ENCODE peak calls at places on chromosomes 4 and X, in nine cellular contexts. One of them, this sample, is unnamed.

GRCh38 chrX:45986971-45987370 is 558.2 kb downstream of the ZNF674 start:
- DNase-seq in spleen: no peak
- DNase-seq in uterus: no peak
- DNase-seq in GM12878: no peak
- DNase-seq in stomach: no peak
- DNase-seq in NB4: no peak
- DNase-seq in GM12891: no peak
- DNase-seq in upper lobe of left lung: no peak
- DNase-seq in H54: peak
- DNase-seq in this sample: no peak

GRCh38 chr4:58871509-58871908 is 1761.3 kb upstream of the IGFBP7 start:
- DNase-seq in spleen: no peak
- DNase-seq in uterus: no peak
- DNase-seq in GM12878: no peak
- DNase-seq in stomach: no peak
- DNase-seq in NB4: no peak
- DNase-seq in GM12891: no peak
- DNase-seq in upper lobe of left lung: no peak
- DNase-seq in H54: no peak
- DNase-seq in this sample: no peak

GRCh38 chrX:39399387-39399786 is 598.1 kb downstream of the MID1IP1 start:
- DNase-seq in spleen: no peak
- DNase-seq in uterus: no peak
- DNase-seq in GM12878: no peak
- DNase-seq in stomach: no peak
- DNase-seq in NB4: no peak
- DNase-seq in GM12891: no peak
- DNase-seq in upper lobe of left lung: no peak
- DNase-seq in H54: no peak
- DNase-seq in this sample: no peak

GRCh38 chrX:17741123-17741511 is 3.8 kb downstream of the SCML1 start:
- DNase-seq in spleen: no peak
- DNase-seq in uterus: no peak
- DNase-seq in GM12878: no peak
- DNase-seq in stomach: no peak
- DNase-seq in NB4: no peak
- DNase-seq in GM12891: no peak
- DNase-seq in upper lobe of left lung: no peak
- DNase-seq in H54: no peak
- DNase-seq in this sample: no peak

GRCh38 chrX:40845331-40845911 is 110.1 kb upstream of the MED14 start:
- DNase-seq in spleen: no peak
- DNase-seq in uterus: peak
- DNase-seq in GM12878: no peak
- DNase-seq in stomach: no peak
- DNase-seq in NB4: no peak
- DNase-seq in GM12891: no peak
- DNase-seq in upper lobe of left lung: no peak
- DNase-seq in H54: no peak
- DNase-seq in this sample: no peak

GRCh38 chr4:75686346-75686745 is 13.1 kb upstream of the G3BP2 start:
- DNase-seq in spleen: no peak
- DNase-seq in uterus: no peak
- DNase-seq in GM12878: no peak
- DNase-seq in stomach: no peak
- DNase-seq in NB4: no peak
- DNase-seq in GM12891: no peak
- DNase-seq in upper lobe of left lung: no peak
- DNase-seq in H54: no peak
- DNase-seq in this sample: no peak

GRCh38 chr4:181637186-181638105 is 605.8 kb upstream of the TENM3 start:
- DNase-seq in spleen: no peak
- DNase-seq in uterus: peak
- DNase-seq in GM12878: no peak
- DNase-seq in stomach: no peak
- DNase-seq in NB4: no peak
- DNase-seq in GM12891: no peak
- DNase-seq in upper lobe of left lung: no peak
- DNase-seq in H54: peak
- DNase-seq in this sample: no peak

GRCh38 chr4:74527049-74527448 is 82.1 kb downstream of the AREG start:
- DNase-seq in spleen: no peak
- DNase-seq in uterus: no peak
- DNase-seq in GM12878: no peak
- DNase-seq in stomach: no peak
- DNase-seq in NB4: no peak
- DNase-seq in GM12891: no peak
- DNase-seq in upper lobe of left lung: no peak
- DNase-seq in H54: no peak
- DNase-seq in this sample: no peak

GRCh38 chr4:54096563-54096962 is 3.4 kb upstream of the GSX2 start:
- DNase-seq in spleen: no peak
- DNase-seq in uterus: no peak
- DNase-seq in GM12878: no peak
- DNase-seq in stomach: no peak
- DNase-seq in NB4: no peak
- DNase-seq in GM12891: no peak
- DNase-seq in upper lobe of left lung: peak
- DNase-seq in H54: no peak
- DNase-seq in this sample: no peak

GRCh38 chr4:6917445-6918241 is 8.0 kb downstream of the TBC1D14 start:
- DNase-seq in spleen: peak
- DNase-seq in uterus: peak
- DNase-seq in GM12878: no peak
- DNase-seq in stomach: peak
- DNase-seq in NB4: peak
- DNase-seq in GM12891: no peak
- DNase-seq in upper lobe of left lung: no peak
- DNase-seq in H54: no peak
- DNase-seq in this sample: peak

GRCh38 chr4:184347251-184348239 is 126.8 kb downstream of the IRF2 start:
- DNase-seq in spleen: peak
- DNase-seq in uterus: no peak
- DNase-seq in GM12878: peak
- DNase-seq in stomach: peak
- DNase-seq in NB4: peak
- DNase-seq in GM12891: no peak
- DNase-seq in upper lobe of left lung: no peak
- DNase-seq in H54: no peak
- DNase-seq in this sample: no peak

GRCh38 chr4:124181045-124181444 is 531.5 kb downstream of the ANKRD50 start:
- DNase-seq in spleen: no peak
- DNase-seq in uterus: no peak
- DNase-seq in GM12878: no peak
- DNase-seq in stomach: no peak
- DNase-seq in NB4: no peak
- DNase-seq in GM12891: no peak
- DNase-seq in upper lobe of left lung: no peak
- DNase-seq in H54: no peak
- DNase-seq in this sample: no peak

GRCh38 chrX:115958687-115959359 is 211.7 kb upstream of the AGTR2 start:
- DNase-seq in spleen: no peak
- DNase-seq in uterus: no peak
- DNase-seq in GM12878: no peak
- DNase-seq in stomach: no peak
- DNase-seq in NB4: peak
- DNase-seq in GM12891: no peak
- DNase-seq in upper lobe of left lung: no peak
- DNase-seq in H54: no peak
- DNase-seq in this sample: no peak

GRCh38 chrX:112368371-112368770 is 285.8 kb upstream of the TRPC5 start:
- DNase-seq in spleen: no peak
- DNase-seq in uterus: no peak
- DNase-seq in GM12878: no peak
- DNase-seq in stomach: no peak
- DNase-seq in NB4: peak
- DNase-seq in GM12891: no peak
- DNase-seq in upper lobe of left lung: no peak
- DNase-seq in H54: no peak
- DNase-seq in this sample: no peak

GRCh38 chr4:44668521-44668920 is 9.7 kb upstream of the GUF1 start:
- DNase-seq in spleen: no peak
- DNase-seq in uterus: no peak
- DNase-seq in GM12878: no peak
- DNase-seq in stomach: no peak
- DNase-seq in NB4: no peak
- DNase-seq in GM12891: no peak
- DNase-seq in upper lobe of left lung: no peak
- DNase-seq in H54: no peak
- DNase-seq in this sample: no peak

GRCh38 chrX:129797251-129797906 is 17.6 kb downstream of the SASH3 start:
- DNase-seq in spleen: no peak
- DNase-seq in uterus: no peak
- DNase-seq in GM12878: no peak
- DNase-seq in stomach: no peak
- DNase-seq in NB4: no peak
- DNase-seq in GM12891: no peak
- DNase-seq in upper lobe of left lung: no peak
- DNase-seq in H54: no peak
- DNase-seq in this sample: no peak

GRCh38 chr4:118280501-118281218 is 72.1 kb downstream of the PRSS12 start:
- DNase-seq in spleen: no peak
- DNase-seq in uterus: no peak
- DNase-seq in GM12878: peak
- DNase-seq in stomach: peak
- DNase-seq in NB4: peak
- DNase-seq in GM12891: no peak
- DNase-seq in upper lobe of left lung: no peak
- DNase-seq in H54: no peak
- DNase-seq in this sample: peak
- TF ChIP-seq POLR2A in spleen: no peak
- TF ChIP-seq POLR2A in uterus: no peak
- TF ChIP-seq POLR2A in GM12878: no peak
- TF ChIP-seq POLR2A in stomach: no peak
- TF ChIP-seq POLR2A in NB4: peak
- TF ChIP-seq POLR2A in GM12891: no peak
- TF ChIP-seq POLR2A in upper lobe of left lung: no peak
- TF ChIP-seq POLR2A in H54: no peak
- TF ChIP-seq POLR2A in this sample: peak

DNA sequence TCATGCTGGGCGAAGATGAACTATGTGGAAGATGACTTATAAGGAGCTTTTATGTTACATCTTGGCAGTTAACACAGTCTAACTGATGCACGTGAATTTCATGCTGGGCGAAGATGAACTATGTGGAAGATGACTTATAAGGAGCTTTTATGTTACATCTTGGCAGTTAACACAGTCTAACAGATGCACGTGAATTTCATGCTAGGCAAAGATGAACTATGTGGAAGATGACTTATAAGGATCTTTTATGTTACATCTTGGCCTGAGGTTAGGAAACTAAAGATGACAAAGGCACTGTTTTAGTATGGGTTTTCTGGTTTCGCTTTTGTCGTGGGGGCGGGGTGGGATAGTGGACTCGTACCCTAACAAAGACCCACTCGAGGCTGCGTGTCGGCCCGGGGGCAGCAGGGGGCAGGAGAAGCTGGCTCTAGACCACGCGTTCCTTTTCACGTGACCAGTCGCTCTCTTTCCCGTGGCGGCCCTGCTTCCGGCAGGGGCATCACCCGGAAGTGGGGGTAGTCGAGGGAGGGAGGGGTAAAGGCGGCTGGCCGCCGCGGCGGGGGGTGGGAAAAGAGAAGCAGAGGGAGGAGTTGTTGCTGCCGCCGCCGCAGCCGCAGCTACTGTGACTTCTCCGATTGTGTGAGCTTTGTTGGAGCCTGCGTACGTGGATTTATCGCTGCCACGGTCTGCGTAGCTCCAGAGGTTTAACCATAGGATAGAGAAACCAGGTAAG is at the start of gene ATP7A:
- DNase-seq in spleen: peak
- DNase-seq in uterus: peak
- DNase-seq in GM12878: peak
- DNase-seq in stomach: peak
- DNase-seq in NB4: peak
- DNase-seq in GM12891: peak
- DNase-seq in upper lobe of left lung: peak
- DNase-seq in H54: peak
- DNase-seq in this sample: peak
- TF ChIP-seq POLR2A in spleen: no peak
- TF ChIP-seq POLR2A in uterus: no peak
- TF ChIP-seq POLR2A in GM12878: peak
- TF ChIP-seq POLR2A in stomach: no peak
- TF ChIP-seq POLR2A in NB4: no peak
- TF ChIP-seq POLR2A in GM12891: peak
- TF ChIP-seq POLR2A in upper lobe of left lung: peak
- TF ChIP-seq POLR2A in H54: peak
- TF ChIP-seq POLR2A in this sample: peak

GRCh38 chr4:38132843-38133662 is 172.9 kb downstream of the PTTG2 start:
- DNase-seq in spleen: no peak
- DNase-seq in uterus: no peak
- DNase-seq in GM12878: peak
- DNase-seq in stomach: no peak
- DNase-seq in NB4: no peak
- DNase-seq in GM12891: no peak
- DNase-seq in upper lobe of left lung: no peak
- DNase-seq in H54: no peak
- DNase-seq in this sample: no peak

GRCh38 chr4:38130884-38131283 is 170.7 kb downstream of the PTTG2 start:
- DNase-seq in spleen: no peak
- DNase-seq in uterus: no peak
- DNase-seq in GM12878: no peak
- DNase-seq in stomach: no peak
- DNase-seq in NB4: no peak
- DNase-seq in GM12891: no peak
- DNase-seq in upper lobe of left lung: no peak
- DNase-seq in H54: no peak
- DNase-seq in this sample: no peak

GRCh38 chr4:38133711-38134480 is 173.7 kb downstream of the PTTG2 start:
- DNase-seq in spleen: no peak
- DNase-seq in uterus: no peak
- DNase-seq in GM12878: no peak
- DNase-seq in stomach: no peak
- DNase-seq in NB4: no peak
- DNase-seq in GM12891: no peak
- DNase-seq in upper lobe of left lung: no peak
- DNase-seq in H54: no peak
- DNase-seq in this sample: no peak

GRCh38 chr4:38131371-38132139 is 171.4 kb downstream of the PTTG2 start:
- DNase-seq in spleen: no peak
- DNase-seq in uterus: no peak
- DNase-seq in GM12878: peak
- DNase-seq in stomach: no peak
- DNase-seq in NB4: no peak
- DNase-seq in GM12891: no peak
- DNase-seq in upper lobe of left lung: no peak
- DNase-seq in H54: no peak
- DNase-seq in this sample: no peak

GRCh38 chr4:38132140-38132673 is 172.0 kb downstream of the PTTG2 start:
- DNase-seq in spleen: no peak
- DNase-seq in uterus: peak
- DNase-seq in GM12878: peak
- DNase-seq in stomach: no peak
- DNase-seq in NB4: no peak
- DNase-seq in GM12891: peak
- DNase-seq in upper lobe of left lung: no peak
- DNase-seq in H54: no peak
- DNase-seq in this sample: no peak
- TF ChIP-seq POLR2A in spleen: no peak
- TF ChIP-seq POLR2A in uterus: no peak
- TF ChIP-seq POLR2A in GM12878: peak
- TF ChIP-seq POLR2A in stomach: no peak
- TF ChIP-seq POLR2A in NB4: no peak
- TF ChIP-seq POLR2A in GM12891: no peak
- TF ChIP-seq POLR2A in upper lobe of left lung: no peak
- TF ChIP-seq POLR2A in H54: no peak
- TF ChIP-seq POLR2A in this sample: no peak

GRCh38 chr4:76952631-76953587 is 3.4 kb downstream of the SEPTIN11 start:
- DNase-seq in spleen: no peak
- DNase-seq in uterus: no peak
- DNase-seq in GM12878: no peak
- DNase-seq in stomach: no peak
- DNase-seq in NB4: no peak
- DNase-seq in GM12891: no peak
- DNase-seq in upper lobe of left lung: no peak
- DNase-seq in H54: no peak
- DNase-seq in this sample: no peak
- TF ChIP-seq POLR2A in spleen: no peak
- TF ChIP-seq POLR2A in uterus: no peak
- TF ChIP-seq POLR2A in GM12878: no peak
- TF ChIP-seq POLR2A in stomach: no peak
- TF ChIP-seq POLR2A in NB4: no peak
- TF ChIP-seq POLR2A in GM12891: no peak
- TF ChIP-seq POLR2A in upper lobe of left lung: no peak
- TF ChIP-seq POLR2A in H54: no peak
- TF ChIP-seq POLR2A in this sample: no peak